ENCODE peak calls at places on chromosomes 5 and 9, in ten cellular contexts. C is fibroblast of lung; V is Calu3; T is H4; N is stimulated activated CD8-positive, alpha-beta memory T cell treated with anti-CD3 and anti-CD28 coated beads, Interleukin-12 subunit alpha, Interleukin-12 subunit beta, amount 100 ng/mL, for 1 hour; M is neuronal stem cell; Z is HT1080; R is memory B cell; D is stimulated activated CD4-positive, alpha-beta T cell treated with anti-CD3 and anti-CD28 coated beads, TNF-alpha, amount 100 ng/mL, for 1 hour; A is choroid plexus epithelial cell. Q is an unnamed sample.

GRCh38 chr9:99778308-99778707 is 43.4 kb upstream of the NR4A3 start:
- DNase-seq in C (peak; percentile 84), V (no peak), T (peak; percentile 51), N (no peak), M (no peak), Z (peak; percentile 85), R (no peak), D (no peak), A (peak; percentile 94), Q (no peak)

GRCh38 chr5:77390795-77391194 is 101.3 kb downstream of the WDR41 start:
- DNase-seq in C (peak; percentile 70), V (no peak), T (peak; percentile 32), N (no peak), M (no peak), Z (peak; percentile 55), R (no peak), D (no peak), A (peak; percentile 72), Q (no peak)

GRCh38 chr5:75524071-75524470 is 12.4 kb downstream of the POLK start:
- DNase-seq in C (peak; percentile 10), V (no peak), T (no peak), N (no peak), M (no peak), Z (no peak), R (no peak), D (no peak), A (no peak), Q (peak; percentile 78)

GRCh38 chr9:92763721-92764380 is 782 bp downstream of the BICD2 start:
- DNase-seq in C (peak; percentile 23), V (no peak), T (no peak), N (no peak), M (peak; percentile 35), Z (no peak), R (no peak), D (no peak), A (no peak), Q (no peak)

GRCh38 chr5:172093559-172093958 is 87.1 kb upstream of the FBXW11 start:
- DNase-seq in C (no peak), V (no peak), T (no peak), N (no peak), M (no peak), Z (no peak), R (no peak), D (no peak), A (no peak), Q (no peak)

GRCh38 chr9:70835323-70835722 is 286.1 kb downstream of the TRPM3 start:
- DNase-seq in C (peak; percentile 1), V (no peak), T (no peak), N (no peak), M (no peak), Z (peak; percentile 65), R (no peak), D (no peak), A (no peak), Q (no peak)

GRCh38 chr9:124292696-124293593 is 35.2 kb downstream of the NEK6 start:
- DNase-seq in C (peak; percentile 45), V (no peak), T (no peak), N (no peak), M (no peak), Z (no peak), R (no peak), D (no peak), A (peak; percentile 62), Q (no peak)

GRCh38 chr9:112541690-112542089 is 55.1 kb downstream of the KIAA1958 start:
- DNase-seq in C (peak; percentile 42), V (no peak), T (no peak), N (no peak), M (no peak), Z (no peak), R (no peak), D (no peak), A (peak; percentile 75), Q (no peak)

GRCh38 chr5:90353254-90353653 is 56.3 kb downstream of the CETN3 start:
- DNase-seq in C (no peak), V (peak; percentile 55), T (no peak), N (no peak), M (no peak), Z (no peak), R (no peak), D (no peak), A (no peak), Q (no peak)

GRCh38 chr9:89753472-89754055 is 148.8 kb downstream of the GADD45G start:
- DNase-seq in C (no peak), V (no peak), T (no peak), N (no peak), M (no peak), Z (no peak), R (no peak), D (no peak), A (no peak), Q (no peak)

GRCh38 chr5:64707191-64707590 is 16.9 kb downstream of the SHISAL2B start:
- DNase-seq in C (no peak), V (no peak), T (no peak), N (no peak), M (no peak), Z (no peak), R (no peak), D (no peak), A (peak; percentile 10), Q (no peak)

GRCh38 chr9:88587182-88587581 is 52.2 kb downstream of the NXNL2 start:
- DNase-seq in C (no peak), V (peak; percentile 49), T (no peak), N (no peak), M (no peak), Z (no peak), R (no peak), D (no peak), A (no peak), Q (no peak)

GRCh38 chr5:41929035-41929434 is 4.0 kb downstream of the FBXO4 start:
- DNase-seq in C (no peak), V (no peak), T (no peak), N (no peak), M (no peak), Z (no peak), R (no peak), D (no peak), A (no peak), Q (no peak)

GRCh38 chr9:105930007-105930627 is 235.8 kb downstream of the TMEM38B start:
- DNase-seq in C (no peak), V (no peak), T (no peak), N (no peak), M (no peak), Z (no peak), R (no peak), D (no peak), A (no peak), Q (no peak)

GRCh38 chr9:100473271-100474081 is 527 bp downstream of the TMEFF1 start:
- DNase-seq in C (peak; percentile 44), V (peak; percentile 43), T (no peak), N (peak; percentile 6), M (peak; percentile 46), Z (peak; percentile 31), R (peak; percentile 32), D (no peak), A (peak; percentile 31), Q (no peak)

GRCh38 chr5:76785493-76785892 is 33.3 kb upstream of the F2RL1 start:
- DNase-seq in C (peak; percentile 68), V (peak; percentile 78), T (peak; percentile 28), N (no peak), M (no peak), Z (peak; percentile 86), R (no peak), D (no peak), A (peak; percentile 37), Q (no peak)

GRCh38 chr9:93020785-93021670 is 37.5 kb upstream of the SUSD3 start:
- DNase-seq in C (peak; percentile 7), V (no peak), T (no peak), N (no peak), M (no peak), Z (peak; percentile 6), R (no peak), D (no peak), A (peak; percentile 46), Q (no peak)

GRCh38 chr9:82255533-82255932 is 267.0 kb downstream of the SPATA31D1 start:
- DNase-seq in C (no peak), V (no peak), T (no peak), N (no peak), M (no peak), Z (no peak), R (no peak), D (no peak), A (no peak), Q (no peak)

GRCh38 chr5:67414712-67415111 is 218.1 kb upstream of the CD180 start:
- DNase-seq in C (peak; percentile 81), V (no peak), T (no peak), N (no peak), M (no peak), Z (no peak), R (no peak), D (no peak), A (peak; percentile 38), Q (no peak)

GRCh38 chr9:130962418-130963316 is 23.6 kb upstream of the FIBCD1 start:
- DNase-seq in C (peak; percentile 98), V (peak; percentile 67), T (peak; percentile 91), N (no peak), M (no peak), Z (peak; percentile 97), R (no peak), D (no peak), A (peak; percentile 90), Q (no peak)

GRCh38 chr5:75951716-75952115 is 131.5 kb upstream of the SV2C start:
- DNase-seq in C (no peak), V (no peak), T (no peak), N (no peak), M (no peak), Z (no peak), R (no peak), D (no peak), A (no peak), Q (no peak)

GRCh38 chr5:160339406-160340140 is 27.2 kb upstream of the CCNJL start:
- DNase-seq in C (peak; percentile 36), V (no peak), T (no peak), N (no peak), M (no peak), Z (no peak), R (no peak), D (no peak), A (no peak), Q (no peak)

GRCh38 chr5:109693535-109694152 is 3.9 kb downstream of the MAN2A1 start:
- DNase-seq in C (peak; percentile 75), V (no peak), T (no peak), N (no peak), M (no peak), Z (no peak), R (no peak), D (no peak), A (peak; percentile 74), Q (no peak)

GRCh38 chr9:99752710-99753109 is 69.0 kb upstream of the NR4A3 start:
- DNase-seq in C (peak; percentile 74), V (no peak), T (no peak), N (no peak), M (no peak), Z (peak; percentile 63), R (no peak), D (no peak), A (peak; percentile 89), Q (no peak)

GRCh38 chr9:134709512-134710270 is 68.1 kb downstream of the COL5A1 start:
- DNase-seq in C (peak; percentile 77), V (no peak), T (no peak), N (no peak), M (no peak), Z (no peak), R (no peak), D (no peak), A (peak; percentile 43), Q (no peak)

GRCh38 chr9:83431470-83432060 is 106.6 kb downstream of the FRMD3 start:
- DNase-seq in C (no peak), V (peak; percentile 5), T (peak; percentile 49), N (no peak), M (no peak), Z (no peak), R (no peak), D (no peak), A (no peak), Q (no peak)

GRCh38 chr5:534006-534742 is 9.9 kb upstream of the SLC9A3 start:
- DNase-seq in C (no peak), V (no peak), T (no peak), N (no peak), M (no peak), Z (no peak), R (no peak), D (no peak), A (no peak), Q (no peak)

GRCh38 chr5:76341935-76342334 is 61.1 kb upstream of the IQGAP2 start:
- DNase-seq in C (no peak), V (no peak), T (no peak), N (no peak), M (no peak), Z (no peak), R (no peak), D (no peak), A (peak; percentile 10), Q (no peak)

Q was measured in GM12864.